ENCODE peak calls at places on chromosomes 12 and 14, in six cellular contexts. One of them, this sample, is unnamed.
A peak's percentile ranks its signal among the peaks of the same experiment; 100 is the strongest.

GRCh38 chr14:80356413-80356812 is 145.1 kb upstream of the DIO2 start:
- DNase-seq in A549: no peak
- DNase-seq in H1: no peak
- DNase-seq in K562: no peak
- DNase-seq in HepG2: peak; percentile 2
- DNase-seq in HCT116: no peak
- DNase-seq in this sample: peak; percentile 19

GRCh38 chr14:95876769-95877490 is at the start of gene TUNAR:
- DNase-seq in A549: no peak
- DNase-seq in H1: no peak
- DNase-seq in K562: no peak
- DNase-seq in HepG2: no peak
- DNase-seq in HCT116: no peak
- DNase-seq in this sample: no peak

GRCh38 chr14:101008196-101008595 is 104.7 kb upstream of the RTL1 start:
- DNase-seq in A549: no peak
- DNase-seq in H1: no peak
- DNase-seq in K562: no peak
- DNase-seq in HepG2: no peak
- DNase-seq in HCT116: no peak
- DNase-seq in this sample: no peak

GRCh38 chr12:120181991-120182631 is 12.4 kb downstream of the GCN1 start:
- DNase-seq in A549: no peak
- DNase-seq in H1: no peak
- DNase-seq in K562: no peak
- DNase-seq in HepG2: peak; percentile 63
- DNase-seq in HCT116: no peak
- DNase-seq in this sample: no peak

GRCh38 chr12:115963030-115963480 is 314.4 kb downstream of the MED13L start:
- DNase-seq in A549: no peak
- DNase-seq in H1: no peak
- DNase-seq in K562: no peak
- DNase-seq in HepG2: no peak
- DNase-seq in HCT116: no peak
- DNase-seq in this sample: no peak

GRCh38 chr12:12872139-12872933 is 19.0 kb upstream of the GPRC5A start:
- DNase-seq in A549: peak; percentile 71
- DNase-seq in H1: no peak
- DNase-seq in K562: no peak
- DNase-seq in HepG2: peak; percentile 46
- DNase-seq in HCT116: peak; percentile 87
- DNase-seq in this sample: no peak

GRCh38 chr14:92586001-92586947 is 72.7 kb downstream of the RIN3 start:
- DNase-seq in A549: no peak
- DNase-seq in H1: no peak
- DNase-seq in K562: no peak
- DNase-seq in HepG2: no peak
- DNase-seq in HCT116: no peak
- DNase-seq in this sample: peak; percentile 85

GRCh38 chr12:114744696-114745095 is 60.7 kb upstream of the TBX3 start:
- DNase-seq in A549: no peak
- DNase-seq in H1: no peak
- DNase-seq in K562: no peak
- DNase-seq in HepG2: no peak
- DNase-seq in HCT116: no peak
- DNase-seq in this sample: no peak

GRCh38 chr12:130764475-130765185 is 48.5 kb upstream of the RIMBP2 start:
- DNase-seq in A549: peak; percentile 26
- DNase-seq in H1: no peak
- DNase-seq in K562: peak; percentile 44
- DNase-seq in HepG2: no peak
- DNase-seq in HCT116: peak; percentile 65
- DNase-seq in this sample: peak; percentile 53

GRCh38 chr12:58815235-58815634 is 105.1 kb downstream of the LRIG3 start:
- DNase-seq in A549: no peak
- DNase-seq in H1: no peak
- DNase-seq in K562: no peak
- DNase-seq in HepG2: no peak
- DNase-seq in HCT116: no peak
- DNase-seq in this sample: no peak

GRCh38 chr14:33451211-33451610 is 499.7 kb downstream of the EGLN3 start:
- DNase-seq in A549: no peak
- DNase-seq in H1: no peak
- DNase-seq in K562: no peak
- DNase-seq in HepG2: peak; percentile 29
- DNase-seq in HCT116: no peak
- DNase-seq in this sample: no peak

GRCh38 chr14:95059126-95059525 is 98.2 kb downstream of the DICER1 start:
- DNase-seq in A549: no peak
- DNase-seq in H1: no peak
- DNase-seq in K562: no peak
- DNase-seq in HepG2: no peak
- DNase-seq in HCT116: no peak
- DNase-seq in this sample: no peak

GRCh38 chr14:36517242-36518030 is 2.6 kb downstream of the NKX2-1 start:
- DNase-seq in A549: no peak
- DNase-seq in H1: no peak
- DNase-seq in K562: no peak
- DNase-seq in HepG2: no peak
- DNase-seq in HCT116: no peak
- DNase-seq in this sample: no peak

GRCh38 chr12:91178801-91179200 is 3.8 kb downstream of the DCN start:
- DNase-seq in A549: no peak
- DNase-seq in H1: no peak
- DNase-seq in K562: no peak
- DNase-seq in HepG2: no peak
- DNase-seq in HCT116: no peak
- DNase-seq in this sample: no peak

GRCh38 chr14:55535521-55536207 is 44.3 kb upstream of the KTN1 start:
- DNase-seq in A549: no peak
- DNase-seq in H1: no peak
- DNase-seq in K562: no peak
- DNase-seq in HepG2: no peak
- DNase-seq in HCT116: no peak
- DNase-seq in this sample: no peak
- TF ChIP-seq MAX in A549: no peak
- TF ChIP-seq MAX in H1: no peak
- TF ChIP-seq MAX in K562: no peak
- TF ChIP-seq MAX in HepG2: no peak
- TF ChIP-seq MAX in HCT116: no peak
- TF ChIP-seq MAX in this sample: no peak

GRCh38 chr14:77580477-77580876 is 36.0 kb downstream of the SPTLC2 start:
- DNase-seq in A549: no peak
- DNase-seq in H1: no peak
- DNase-seq in K562: no peak
- DNase-seq in HepG2: no peak
- DNase-seq in HCT116: no peak
- DNase-seq in this sample: no peak
- H3K4me3 ChIP-seq in A549: no peak overlapping the region
- H3K4me3 ChIP-seq in H1: no peak overlapping the region
- H3K4me3 ChIP-seq in K562: no peak overlapping the region
- H3K4me3 ChIP-seq in HepG2: no peak overlapping the region
- H3K4me3 ChIP-seq in HCT116: no peak overlapping the region
- H3K4me3 ChIP-seq in this sample: no peak overlapping the region

DNA sequence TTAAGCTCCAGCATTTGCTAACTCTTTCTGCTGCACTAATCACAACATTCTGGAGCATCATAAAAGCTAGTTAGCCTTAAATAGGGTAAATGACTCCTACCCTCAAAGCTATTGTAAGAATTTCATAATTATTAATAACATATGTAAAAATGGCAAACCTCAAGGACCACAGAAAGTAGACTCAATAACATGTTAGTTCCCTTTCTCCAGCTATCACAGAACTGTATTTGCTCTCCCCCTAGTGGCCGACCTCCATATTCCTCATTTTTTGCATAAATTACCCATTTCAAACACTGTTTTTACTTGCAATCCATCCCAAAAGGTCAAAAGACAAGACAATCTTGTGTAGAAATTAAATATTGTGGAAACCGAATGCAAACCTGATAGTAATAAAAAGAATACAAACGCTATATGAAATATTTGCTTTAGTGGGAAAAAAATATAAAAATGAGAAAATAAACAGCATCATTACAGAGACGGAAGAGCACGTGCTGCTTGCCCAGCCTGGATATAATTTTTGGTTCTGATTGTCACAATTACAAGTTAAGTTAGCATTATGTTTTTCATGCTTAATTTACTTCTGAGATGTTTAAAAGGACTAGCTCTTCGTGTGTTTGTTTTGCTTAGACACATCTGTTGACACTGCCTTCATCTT is 97.9 kb downstream of the RERGL start:
- DNase-seq in A549: peak; percentile 3
- DNase-seq in H1: no peak
- DNase-seq in K562: peak; percentile 9
- DNase-seq in HepG2: peak; percentile 3
- DNase-seq in HCT116: peak; percentile 28
- DNase-seq in this sample: peak; percentile 60
- TF ChIP-seq MAX in A549: no peak
- TF ChIP-seq MAX in H1: no peak
- TF ChIP-seq MAX in K562: no peak
- TF ChIP-seq MAX in HepG2: no peak
- TF ChIP-seq MAX in HCT116: no peak
- TF ChIP-seq MAX in this sample: no peak

GRCh38 chr14:89293349-89293916 is 123.6 kb downstream of the FOXN3 start:
- DNase-seq in A549: no peak
- DNase-seq in H1: peak; percentile 51
- DNase-seq in K562: no peak
- DNase-seq in HepG2: no peak
- DNase-seq in HCT116: no peak
- DNase-seq in this sample: no peak
- H3K4me3 ChIP-seq in A549: no peak overlapping the region
- H3K4me3 ChIP-seq in H1: no peak overlapping the region
- H3K4me3 ChIP-seq in K562: no peak overlapping the region
- H3K4me3 ChIP-seq in HepG2: no peak overlapping the region
- H3K4me3 ChIP-seq in HCT116: no peak overlapping the region
- H3K4me3 ChIP-seq in this sample: peak overlapping the region; percentile 27

DNA sequence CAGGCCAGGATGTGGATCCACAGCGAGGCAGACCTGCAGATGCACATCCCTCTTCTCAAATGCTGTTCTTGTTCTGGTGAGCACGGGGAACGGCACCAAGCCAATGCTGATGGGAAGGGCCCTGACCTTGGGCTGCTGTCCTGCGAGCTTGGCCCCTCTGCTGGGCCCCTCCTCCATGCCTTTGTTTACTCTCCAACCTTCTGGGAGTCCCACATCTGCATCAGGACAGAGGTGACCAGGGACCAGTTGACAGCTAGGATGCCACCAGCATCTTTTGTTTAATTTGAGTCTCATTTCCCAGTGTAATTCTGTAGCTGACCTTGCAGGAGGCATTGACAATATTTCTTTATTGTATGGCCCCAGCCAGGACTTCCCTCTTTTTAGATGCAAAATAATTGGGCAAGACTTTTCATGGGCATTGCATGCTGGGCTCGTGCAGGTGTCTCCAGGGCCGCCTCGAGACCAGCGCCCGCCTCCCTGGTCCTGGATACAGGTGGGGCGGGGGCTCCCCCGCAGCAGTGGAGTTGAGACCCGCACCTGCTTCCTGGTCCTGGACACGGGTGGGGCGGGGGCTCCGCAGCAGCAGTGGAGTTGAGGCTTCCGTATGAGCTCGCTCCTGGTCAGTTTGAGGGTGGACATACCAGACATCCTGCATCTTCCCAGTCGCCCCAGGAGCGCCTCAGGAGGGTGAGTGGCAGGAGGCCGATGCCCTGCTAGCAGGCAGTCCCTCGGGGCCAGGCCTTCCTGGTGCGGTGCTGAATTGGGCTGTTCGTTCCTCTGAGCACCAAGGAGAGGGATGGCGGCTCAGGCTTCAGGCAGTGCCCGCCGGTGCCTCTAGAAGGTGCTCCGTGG is 11.4 kb downstream of the PACS2 start:
- DNase-seq in A549: no peak
- DNase-seq in H1: no peak
- DNase-seq in K562: no peak
- DNase-seq in HepG2: no peak
- DNase-seq in HCT116: no peak
- DNase-seq in this sample: peak; percentile 27
- TF ChIP-seq MAX in A549: no peak
- TF ChIP-seq MAX in H1: no peak
- TF ChIP-seq MAX in K562: no peak
- TF ChIP-seq MAX in HepG2: no peak
- TF ChIP-seq MAX in HCT116: no peak
- TF ChIP-seq MAX in this sample: no peak

DNA sequence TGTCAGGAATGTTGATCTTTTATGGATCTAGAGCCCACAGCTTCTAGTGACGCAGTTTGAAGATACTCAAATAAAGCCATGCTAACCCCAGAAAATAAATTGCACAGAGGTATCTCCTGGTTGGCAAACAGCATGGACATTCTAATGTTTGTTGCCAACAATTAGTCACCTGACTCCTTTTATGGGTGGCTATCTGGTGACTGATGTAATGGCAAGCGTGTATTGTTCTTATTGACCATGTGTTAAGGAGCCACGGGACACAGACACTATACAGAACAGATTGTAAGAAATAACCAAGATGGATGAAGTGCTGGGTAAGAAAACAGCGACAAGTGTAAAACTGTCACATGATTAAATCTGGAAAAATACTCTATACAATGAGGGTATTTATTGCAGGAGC is 401.3 kb upstream of the PDE3A start:
- DNase-seq in A549: no peak
- DNase-seq in H1: no peak
- DNase-seq in K562: no peak
- DNase-seq in HepG2: no peak
- DNase-seq in HCT116: no peak
- DNase-seq in this sample: no peak
- H3K4me3 ChIP-seq in A549: no peak overlapping the region
- H3K4me3 ChIP-seq in H1: no peak overlapping the region
- H3K4me3 ChIP-seq in K562: no peak overlapping the region
- H3K4me3 ChIP-seq in HepG2: no peak overlapping the region
- H3K4me3 ChIP-seq in HCT116: no peak overlapping the region
- H3K4me3 ChIP-seq in this sample: no peak overlapping the region

GRCh38 chr14:54568821-54569591 is 2.1 kb downstream of the SAMD4A start:
- DNase-seq in A549: no peak
- DNase-seq in H1: no peak
- DNase-seq in K562: no peak
- DNase-seq in HepG2: peak; percentile 31
- DNase-seq in HCT116: no peak
- DNase-seq in this sample: no peak

GRCh38 chr14:54566152-54566409 is 847 bp upstream of the SAMD4A start:
- DNase-seq in A549: no peak
- DNase-seq in H1: no peak
- DNase-seq in K562: no peak
- DNase-seq in HepG2: no peak
- DNase-seq in HCT116: no peak
- DNase-seq in this sample: no peak

GRCh38 chr14:54567224-54567633 is 301 bp downstream of the SAMD4A start:
- DNase-seq in A549: no peak
- DNase-seq in H1: no peak
- DNase-seq in K562: peak; percentile 17
- DNase-seq in HepG2: no peak
- DNase-seq in HCT116: no peak
- DNase-seq in this sample: no peak

GRCh38 chr14:54566410-54567223 is at the start of gene SAMD4A:
- DNase-seq in A549: peak; percentile 68
- DNase-seq in H1: no peak
- DNase-seq in K562: peak; percentile 37
- DNase-seq in HepG2: peak; percentile 48
- DNase-seq in HCT116: no peak
- DNase-seq in this sample: peak; percentile 68

GRCh38 chr14:54567634-54568561 is 970 bp downstream of the SAMD4A start:
- DNase-seq in A549: no peak
- DNase-seq in H1: no peak
- DNase-seq in K562: peak; percentile 18
- DNase-seq in HepG2: peak; percentile 14
- DNase-seq in HCT116: no peak
- DNase-seq in this sample: peak; percentile 53
- TF ChIP-seq MAX in A549: no peak
- TF ChIP-seq MAX in H1: peak; percentile 47
- TF ChIP-seq MAX in K562: no peak
- TF ChIP-seq MAX in HepG2: no peak
- TF ChIP-seq MAX in HCT116: no peak
- TF ChIP-seq MAX in this sample: no peak

This sample was measured in NB4.